ENCODE peak calls at places on chromosome 4, in seven cellular contexts. H is prostate gland, V is foreskin fibroblast, S is cardiac fibroblast, P is left ventricle myocardium inferior, C is AG09309, N is thoracic aorta. A is an unnamed sample.

GRCh38 chr4:158208931-158209640 is 1.2 kb upstream of the TMEM144 start:
- DNase-seq in N (no peak), C (no peak), V (no peak), P (no peak), S (no peak), H (no peak), A (no peak)

GRCh38 chr4:23877758-23878229 is 12.1 kb downstream of the PPARGC1A start:
- DNase-seq in C (no peak), N (no peak), H (peak), P (no peak), S (peak), V (peak), A (peak)

GRCh38 chr4:147761218-147761883 is 29.5 kb downstream of the ARHGAP10 start:
- DNase-seq in H (no peak), S (no peak), N (no peak), V (no peak), C (no peak), P (no peak), A (no peak)

GRCh38 chr4:17688011-17688441 is 73.6 kb downstream of the MED28 start:
- DNase-seq in N (no peak), S (no peak), C (no peak), P (no peak), H (no peak), V (no peak), A (no peak)

GRCh38 chr4:24753519-24753918 is 41.9 kb upstream of the SOD3 start:
- DNase-seq in S (no peak), V (peak), C (no peak), H (no peak), N (no peak), P (no peak), A (no peak)

GRCh38 chr4:158715787-158716186 is 7.4 kb downstream of the PPID start:
- DNase-seq in N (no peak), S (no peak), C (no peak), V (no peak), P (no peak), H (no peak), A (no peak)

GRCh38 chr4:110636677-110637407 is 14.0 kb upstream of the PITX2 start:
- DNase-seq in V (peak), H (no peak), S (peak), C (peak), N (no peak), P (no peak), A (peak)

GRCh38 chr4:13580018-13580417 is 35.7 kb upstream of the NKX3-2 start:
- DNase-seq in P (no peak), S (no peak), H (no peak), V (no peak), N (no peak), C (no peak), A (no peak)

GRCh38 chr4:20984011-20984836 is 284.0 kb downstream of the PACRGL start:
- DNase-seq in V (peak), H (no peak), P (peak), C (no peak), N (no peak), S (peak), A (no peak)

GRCh38 chr4:2071252-2071911 is 12.3 kb downstream of the NAT8L start:
- DNase-seq in N (no peak), H (no peak), S (no peak), P (no peak), V (no peak), C (no peak), A (no peak)

GRCh38 chr4:55682295-55682694 is 46.2 kb upstream of the NMU start:
- DNase-seq in V (no peak), S (no peak), N (no peak), C (no peak), P (no peak), H (no peak), A (no peak)

GRCh38 chr4:101205878-101206277 is 141.4 kb downstream of the PPP3CA start:
- DNase-seq in S (peak), V (peak), N (no peak), P (no peak), C (no peak), H (no peak), A (no peak)

GRCh38 chr4:40486534-40486933 is 143.1 kb downstream of the RBM47 start:
- DNase-seq in V (peak), P (no peak), C (peak), N (no peak), H (no peak), S (peak), A (peak)

GRCh38 chr4:123449362-123449761 is 52.8 kb downstream of the SPRY1 start:
- DNase-seq in V (no peak), S (no peak), P (no peak), N (no peak), C (no peak), H (no peak), A (no peak)

GRCh38 chr4:95546236-95546635 is 2.5 kb downstream of the UNC5C start:
- DNase-seq in V (no peak), P (no peak), H (no peak), S (no peak), C (no peak), N (no peak), A (no peak)

GRCh38 chr4:138891610-138892009 is 124.0 kb upstream of the NOCT start:
- DNase-seq in S (no peak), H (no peak), P (no peak), V (no peak), C (no peak), N (no peak), A (no peak)

GRCh38 chr4:1628892-1629703 is 55.0 kb downstream of the FAM53A start:
- DNase-seq in C (no peak), V (peak), N (no peak), S (peak), P (peak), H (peak), A (no peak)

GRCh38 chr4:56653461-56654237 is 27.4 kb downstream of the HOPX start:
- DNase-seq in C (no peak), N (no peak), P (no peak), V (no peak), S (no peak), H (no peak), A (no peak)

GRCh38 chr4:81512945-81513584 is 41.4 kb upstream of the RASGEF1B start:
- DNase-seq in H (no peak), S (no peak), P (no peak), V (no peak), N (no peak), C (no peak), A (no peak)

GRCh38 chr4:99090511-99090910 is 1.9 kb upstream of the ADH5 start:
- DNase-seq in C (no peak), N (no peak), H (no peak), P (no peak), V (no peak), S (peak), A (no peak)

GRCh38 chr4:78312989-78313753 is 238.4 kb upstream of the ANXA3 start:
- DNase-seq in N (no peak), C (no peak), H (no peak), P (no peak), V (no peak), S (peak), A (no peak)

GRCh38 chr4:85369703-85370380 is 105.1 kb upstream of the ARHGAP24 start:
- DNase-seq in H (no peak), S (no peak), N (no peak), V (no peak), C (no peak), P (no peak), A (no peak)

GRCh38 chr4:85778809-85779124 is 303.8 kb downstream of the ARHGAP24 start:
- DNase-seq in V (peak), P (no peak), N (no peak), S (peak), C (no peak), H (no peak), A (no peak)

GRCh38 chr4:113394730-113395530 is 345.5 kb downstream of the ANK2 start:
- DNase-seq in H (peak), V (peak), N (peak), P (no peak), C (peak), S (peak), A (peak)

GRCh38 chr4:68288046-68288740 is 42.7 kb upstream of the TMPRSS11B start:
- DNase-seq in H (no peak), P (no peak), S (no peak), C (no peak), N (no peak), V (no peak), A (no peak)

GRCh38 chr4:2428496-2429213 is 9.9 kb downstream of the CFAP99 start:
- DNase-seq in V (peak), P (no peak), S (no peak), H (no peak), N (no peak), C (no peak), A (no peak)

GRCh38 chr4:107751670-107752069 is 31.6 kb upstream of the PAPSS1 start:
- DNase-seq in S (no peak), H (no peak), P (no peak), N (no peak), C (no peak), V (no peak), A (no peak)

GRCh38 chr4:148021706-148022105 is 289.8 kb downstream of the ARHGAP10 start:
- DNase-seq in H (no peak), V (no peak), P (no peak), N (no peak), C (no peak), S (no peak), A (no peak)

GRCh38 chr4:101475246-101475645 is 127.9 kb upstream of the PPP3CA start:
- DNase-seq in H (no peak), N (no peak), P (no peak), C (no peak), S (no peak), V (peak), A (no peak)

GRCh38 chr4:152936446-152937279 is 540 bp downstream of the FHDC1 start:
- DNase-seq in H (peak), S (no peak), V (peak), P (no peak), N (no peak), C (no peak), A (no peak)

GRCh38 chr4:43316813-43317212 is 424.3 kb downstream of the GRXCR1 start:
- DNase-seq in H (no peak), C (no peak), P (no peak), N (no peak), V (peak), S (no peak), A (no peak)

GRCh38 chr4:136329042-136329662 is 1203.1 kb downstream of the PCDH18 start:
- DNase-seq in P (no peak), C (no peak), S (no peak), H (no peak), N (no peak), V (no peak), A (no peak)

GRCh38 chr4:1767058-1767769 is 25.9 kb upstream of the FGFR3 start:
- DNase-seq in V (peak), N (no peak), P (no peak), C (no peak), S (peak), H (no peak), A (no peak)

DNA sequence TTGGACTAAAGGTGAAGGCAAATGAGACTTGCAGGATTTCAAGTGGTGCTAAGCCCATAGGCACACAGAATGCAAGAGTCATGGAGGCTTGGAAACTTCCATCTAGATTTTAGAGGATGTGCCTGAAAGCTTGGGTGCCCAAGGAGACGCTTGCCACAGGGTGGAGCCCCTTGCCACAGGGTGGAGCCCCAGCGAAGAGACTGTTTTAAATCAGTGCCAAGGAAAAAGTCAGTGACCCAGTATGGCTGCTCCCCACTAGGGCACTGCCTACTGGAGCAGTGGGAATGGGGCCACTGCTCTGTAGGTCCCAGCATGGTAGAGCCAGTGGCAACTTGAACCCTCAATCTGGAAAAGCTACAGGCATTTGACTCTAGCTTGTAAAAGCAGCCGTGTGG is 794.2 kb upstream of the LCORL start:
- DNase-seq in S (no peak), C (no peak), H (no peak), V (no peak), P (no peak), N (no peak), A (no peak)
- TF ChIP-seq CTCF in S (no peak), C (no peak), H (no peak), V (no peak), P (no peak), N (no peak), A (no peak)

GRCh38 chr4:52995341-52996030 is 133.4 kb downstream of the RASL11B start:
- DNase-seq in H (no peak), N (no peak), S (peak), P (no peak), C (no peak), V (peak), A (no peak)
- H3K4me3 ChIP-seq in H (no peak), N (no peak), S (no peak), P (no peak), C (no peak), V (no peak), A (no peak)

GRCh38 chr4:9938933-9939332 is 82.4 kb downstream of the SLC2A9 start:
- DNase-seq in P (no peak), V (no peak), H (no peak), S (no peak), C (no peak), N (no peak), A (no peak)
- TF ChIP-seq CTCF in P (no peak), V (no peak), H (no peak), S (no peak), C (no peak), N (no peak), A (no peak)

GRCh38 chr4:144645621-144646522 is at the start of gene HHIP:
- DNase-seq in V (peak), N (no peak), H (no peak), C (no peak), S (peak), P (peak), A (no peak)
- H3K4me3 ChIP-seq in V (peak), N (peak), H (peak), C (peak), S (peak), P (peak), A (peak)

DNA sequence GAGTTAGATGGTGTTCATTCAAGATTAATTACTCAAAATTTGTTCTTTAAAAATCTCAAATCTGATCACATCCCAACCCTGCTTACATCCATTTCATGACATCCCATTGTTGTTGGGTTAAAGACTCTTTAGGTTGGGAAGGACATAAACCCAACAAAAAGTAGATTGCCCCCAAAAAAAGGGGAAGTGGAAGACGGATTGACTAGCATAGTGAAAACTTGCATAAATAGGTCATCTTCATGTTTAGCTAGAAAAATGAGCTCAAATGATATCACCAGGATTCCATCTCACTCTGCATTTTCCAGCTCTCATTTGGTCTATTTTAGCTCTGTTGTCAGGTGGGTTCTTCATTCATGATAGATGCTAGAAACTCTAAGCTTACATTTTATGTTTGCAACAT is 18.5 kb upstream of the TET2 start:
- DNase-seq in H (no peak), N (no peak), S (no peak), V (no peak), P (no peak), C (no peak), A (no peak)
- TF ChIP-seq CTCF in H (no peak), N (no peak), S (no peak), V (no peak), P (no peak), C (no peak), A (no peak)

DNA sequence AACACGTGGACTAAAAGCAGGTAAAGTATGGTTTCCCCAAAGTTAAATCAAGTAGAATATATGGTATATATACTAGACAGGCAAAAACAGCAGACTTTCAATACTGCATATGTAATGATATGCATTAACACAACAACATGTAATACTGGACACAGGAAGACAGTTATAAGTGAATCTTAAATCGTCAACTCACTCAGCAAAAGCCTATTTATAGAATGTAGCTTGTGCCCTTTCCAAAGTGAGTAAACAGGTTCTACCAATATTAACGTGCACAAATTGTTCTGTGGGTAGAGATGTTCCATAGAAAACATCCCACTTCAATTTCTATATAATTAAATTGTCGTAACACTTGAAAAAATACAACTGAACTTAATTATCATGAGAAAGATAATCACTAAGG is 30.6 kb downstream of the FAM241A start:
- DNase-seq in N (no peak), V (no peak), P (no peak), H (no peak), C (no peak), S (no peak), A (no peak)
- H3K4me3 ChIP-seq in N (no peak), V (no peak), P (no peak), H (no peak), C (no peak), S (no peak), A (no peak)

DNA sequence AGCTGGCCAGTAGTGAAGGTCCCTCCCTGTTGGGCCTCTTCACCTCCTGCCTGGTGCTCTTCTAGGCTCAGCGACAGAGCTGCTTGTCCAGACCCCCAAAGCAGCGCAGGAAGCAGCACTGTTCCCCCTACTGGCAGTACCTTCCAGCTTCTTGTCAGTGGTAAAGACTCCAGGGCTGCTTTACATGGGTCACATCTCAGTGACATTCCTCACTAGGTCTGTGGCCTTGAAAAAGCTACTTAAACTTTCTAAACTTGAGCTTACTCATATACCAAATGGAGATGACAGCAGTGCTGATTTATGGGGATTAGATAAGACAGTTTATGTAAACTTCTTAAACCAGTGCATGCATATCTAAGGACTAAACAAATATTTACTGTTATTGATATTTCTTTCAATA is 117.3 kb downstream of the FAT4 start:
- DNase-seq in H (no peak), N (no peak), P (peak), V (peak), C (no peak), S (peak), A (no peak)
- TF ChIP-seq CTCF in H (no peak), N (no peak), P (peak), V (no peak), C (no peak), S (peak), A (peak)